ENCODE peak calls at places on chromosomes 7 and 10, in five cellular contexts. Y is CD8-positive, alpha-beta T cell; N is BJ; L is tibial artery; G is uterus. H is an unnamed sample. For H3K36me3, the result is how much of the 10 kb centered on the place peaks cover.

GRCh38 chr10:7788640-7789335 is 811 bp downstream of the ATP5F1C start:
- DNase-seq in Y (peak), N (no peak), L (no peak), G (no peak), H (no peak)

GRCh38 chr7:80677629-80678028 is 39.2 kb downstream of the CD36 start:
- DNase-seq in Y (no peak), G (no peak), L (no peak), N (no peak), H (no peak)

GRCh38 chr10:132443998-132444876 is 47.2 kb downstream of the PWWP2B start:
- DNase-seq in Y (no peak), L (no peak), G (no peak), N (no peak), H (no peak)

GRCh38 chr10:118754132-118754555 is 626 bp downstream of the CACUL1 start:
- DNase-seq in N (no peak), L (peak), Y (peak), G (no peak), H (peak)

GRCh38 chr10:131980757-131981428 is 830 bp downstream of the BNIP3 start:
- DNase-seq in L (no peak), G (no peak), Y (no peak), N (no peak), H (no peak)

GRCh38 chr7:43680736-43681135 is 48.6 kb downstream of the COA1 start:
- DNase-seq in L (no peak), Y (no peak), N (no peak), G (no peak), H (no peak)

GRCh38 chr7:51430480-51431086 is 114.0 kb upstream of the COBL start:
- DNase-seq in L (no peak), N (no peak), G (no peak), Y (peak), H (no peak)

GRCh38 chr7:151243411-151244155 is 4.9 kb downstream of the SMARCD3 start:
- DNase-seq in L (no peak), G (no peak), N (no peak), Y (peak), H (peak)

GRCh38 chr7:134708692-134709091 is 62.0 kb downstream of the BPGM start:
- DNase-seq in N (no peak), Y (no peak), G (no peak), L (no peak), H (no peak)

GRCh38 chr10:102642553-102643345 is 1.5 kb upstream of the TRIM8 start:
- DNase-seq in G (peak), Y (peak), N (no peak), L (peak), H (no peak)

GRCh38 chr10:99779335-99779734 is 3.1 kb upstream of the ABCC2 start:
- DNase-seq in N (no peak), Y (no peak), L (no peak), G (no peak), H (no peak)

GRCh38 chr7:80312139-80312661 is 177.6 kb downstream of the GNAI1 start:
- DNase-seq in L (no peak), Y (no peak), N (peak), G (no peak), H (no peak)

GRCh38 chr7:101234636-101235035 is 3.0 kb downstream of the CLDN15 start:
- DNase-seq in L (no peak), N (no peak), G (no peak), Y (no peak), H (no peak)

GRCh38 chr10:128835361-128835760 is 631.7 kb upstream of the MGMT start:
- DNase-seq in N (no peak), G (no peak), Y (no peak), L (no peak), H (no peak)

GRCh38 chr7:80372415-80372814 is 139.4 kb downstream of the GNAT3 start:
- DNase-seq in Y (no peak), L (no peak), G (no peak), N (no peak), H (no peak)

GRCh38 chr10:27646604-27647191 is 98.9 kb downstream of the MKX start:
- DNase-seq in N (no peak), G (no peak), L (no peak), Y (no peak), H (no peak)

GRCh38 chr10:22461891-22462290 is 116.6 kb downstream of the SPAG6 start:
- DNase-seq in N (no peak), L (no peak), G (no peak), Y (no peak), H (no peak)

GRCh38 chr10:86673827-86674581 is 5.7 kb downstream of the LDB3 start:
- DNase-seq in L (peak), G (no peak), N (no peak), Y (no peak), H (no peak)

GRCh38 chr7:150788474-150789269 is 11.5 kb downstream of the TMEM176B start:
- DNase-seq in L (peak), G (peak), N (no peak), Y (no peak), H (no peak)

GRCh38 chr7:157336383-157337315 is at the start of gene DNAJB6:
- DNase-seq in Y (peak), N (peak), L (peak), G (peak), H (peak)

GRCh38 chr7:85464042-85464651 is 277.3 kb upstream of the SEMA3D start:
- DNase-seq in G (no peak), Y (no peak), N (no peak), L (no peak), H (no peak)

GRCh38 chr10:72913287-72913686 is 19.7 kb downstream of the OIT3 start:
- DNase-seq in N (no peak), Y (no peak), L (no peak), G (no peak), H (no peak)

GRCh38 chr10:19200211-19200610 is 151.6 kb downstream of the MALRD1 start:
- DNase-seq in N (no peak), Y (no peak), L (no peak), G (no peak), H (no peak)
- H3K36me3 ChIP-seq in N (under half), Y (under half), L (under half), G (under half), H (under half)

DNA sequence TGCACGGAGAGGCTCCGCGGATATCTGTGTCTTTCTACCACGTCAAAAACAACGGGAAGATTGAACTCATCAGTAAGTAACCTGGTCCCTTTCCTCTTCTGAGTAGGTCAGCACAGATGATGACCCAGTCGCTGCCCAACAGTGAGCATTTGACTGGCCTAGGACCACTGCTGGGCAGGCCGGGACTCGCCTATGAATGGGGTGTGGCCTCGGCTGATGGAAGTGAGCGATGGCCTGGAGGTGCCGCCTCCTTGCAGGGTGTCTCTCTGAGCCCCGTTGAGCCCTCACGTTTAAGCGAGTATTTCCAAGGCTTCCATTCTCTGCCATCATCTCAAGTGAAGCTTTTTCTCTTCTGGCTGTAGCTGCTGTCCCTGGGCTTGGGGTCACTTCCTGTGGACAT is 18.1 kb downstream of the EIF3B start:
- DNase-seq in G (no peak), Y (no peak), N (no peak), L (no peak), H (no peak)
- H3K36me3 ChIP-seq in G (under half), Y (half or more), N (half or more), L (half or more), H (half or more)

GRCh38 chr10:59299933-59300332 is 62.4 kb downstream of the FAM13C start:
- DNase-seq in Y (no peak), G (no peak), N (no peak), L (no peak), H (no peak)
- H3K36me3 ChIP-seq in Y (under half), G (under half), N (under half), L (under half), H (under half)

GRCh38 chr10:119932631-119933030 is 40.1 kb downstream of the SEC23IP start:
- DNase-seq in L (no peak), G (no peak), Y (no peak), N (no peak), H (no peak)
- H3K36me3 ChIP-seq in L (half or more), G (under half), Y (under half), N (under half), H (half or more)

DNA sequence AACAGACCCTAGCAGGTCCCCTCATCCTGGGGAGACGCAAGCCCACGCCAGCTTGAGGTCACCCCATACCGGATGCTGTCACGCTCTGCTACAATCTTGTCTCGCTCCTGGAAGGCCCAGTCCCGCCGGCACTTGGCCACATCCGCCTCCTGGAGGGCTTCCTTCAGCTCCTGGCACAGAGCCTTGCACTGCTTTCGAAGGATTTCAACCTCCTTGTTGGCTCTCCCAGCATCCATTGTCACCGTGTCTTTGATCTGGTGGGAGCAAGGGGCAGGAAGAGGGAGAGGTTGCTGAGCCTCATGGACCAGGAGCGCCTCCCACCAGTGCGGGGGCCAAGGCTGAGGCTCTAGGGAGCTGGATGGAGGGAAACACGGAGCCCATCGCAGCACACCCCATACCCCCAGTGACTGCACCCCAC is 90.9 kb downstream of the DLG5 start:
- DNase-seq in Y (no peak), G (no peak), N (no peak), L (no peak), H (no peak)
- H3K36me3 ChIP-seq in Y (under half), G (under half), N (under half), L (under half), H (half or more)

DNA sequence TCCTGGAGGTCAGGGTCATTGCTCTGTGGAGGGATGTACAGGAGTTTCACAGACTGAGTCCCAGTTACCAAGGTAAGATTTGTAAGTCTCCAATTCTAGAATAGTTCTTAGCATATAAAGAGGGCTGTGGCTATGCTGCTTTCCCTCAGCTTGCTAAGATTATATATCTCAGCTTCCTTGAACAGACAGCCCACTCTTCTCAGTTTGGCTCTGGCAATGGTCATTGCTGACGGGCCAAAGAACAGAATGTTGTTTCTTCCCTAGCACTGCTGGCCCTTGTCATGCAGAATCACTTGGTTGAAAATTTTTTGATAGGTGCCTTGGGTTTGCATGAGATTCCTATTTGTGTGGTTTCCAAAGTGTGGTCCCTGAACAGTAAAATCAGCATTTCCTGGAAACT is 38.1 kb downstream of the NRBF2 start:
- DNase-seq in G (no peak), Y (no peak), L (no peak), N (no peak), H (no peak)
- H3K36me3 ChIP-seq in G (under half), Y (under half), L (under half), N (under half), H (half or more)

DNA sequence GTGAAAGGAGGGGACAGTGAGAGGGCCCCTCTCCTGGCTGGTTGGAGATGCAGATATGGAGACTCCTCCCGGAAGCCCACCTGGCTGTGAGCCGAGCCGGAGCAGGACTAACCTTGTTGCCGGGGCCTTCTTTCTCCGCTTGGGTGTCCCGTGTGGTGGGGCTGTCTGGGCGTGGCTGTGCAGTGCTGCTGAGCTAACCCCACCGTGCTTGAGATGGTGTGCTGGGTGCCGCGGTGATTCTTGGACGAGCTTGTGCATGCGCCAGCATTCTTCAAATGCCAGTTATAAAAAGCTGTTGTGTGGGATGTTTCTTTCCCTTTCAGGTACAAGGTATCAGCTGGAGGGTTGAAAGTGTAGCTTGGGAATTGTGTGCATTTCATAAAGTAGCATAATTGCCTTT is 48.8 kb downstream of the DAGLB start:
- DNase-seq in G (no peak), N (no peak), L (no peak), Y (no peak), H (peak)
- H3K36me3 ChIP-seq in G (under half), N (under half), L (under half), Y (under half), H (half or more)

DNA sequence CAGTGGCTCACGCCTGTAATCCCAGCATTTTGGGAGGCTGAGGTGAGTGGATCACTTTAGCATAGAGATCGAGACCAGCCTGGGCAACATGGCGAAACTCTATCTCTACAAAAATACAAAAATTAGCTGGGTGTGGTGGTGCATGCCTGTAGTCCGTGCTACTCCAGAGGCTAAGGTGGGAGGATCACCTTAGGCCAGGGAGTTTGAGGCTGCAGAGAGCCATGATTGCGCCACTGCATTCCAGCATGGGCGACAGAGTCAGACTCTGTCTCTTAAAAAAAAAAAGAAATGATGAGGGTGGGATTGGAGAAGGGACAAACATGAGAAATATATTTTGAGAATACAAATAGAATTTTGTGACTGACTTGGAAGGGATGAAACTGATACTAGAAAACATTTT is 76.9 kb downstream of the SHOC2 start:
- DNase-seq in Y (no peak), N (no peak), G (no peak), L (no peak), H (no peak)
- H3K36me3 ChIP-seq in Y (under half), N (under half), G (under half), L (under half), H (under half)

H was measured in RWPE2.